ENCODE peak calls at places on chromosomes 4 and X, in five cellular contexts. J is mesenchymal stem cell, R is H1, V is H9, H is IMR-90. M is an unnamed sample. For H3K9me3, the result is how much of the 10 kb centered on the place peaks cover.

GRCh38 chrX:98065151-98065550 is 1181.4 kb downstream of the RPA4 start:
- DNase-seq in H (no peak), R (no peak), J (no peak), V (no peak), M (no peak)

GRCh38 chrX:141838016-141838415 is at the start of gene MAGEC3:
- DNase-seq in R (no peak), V (no peak), H (no peak), J (no peak), M (no peak)

GRCh38 chrX:1751781-1752180 is 136.9 kb downstream of the ASMT start:
- DNase-seq in H (no peak), J (no peak), V (no peak), R (no peak), M (no peak)

GRCh38 chr4:4753643-4754042 is 105.8 kb upstream of the MSX1 start:
- DNase-seq in R (no peak), H (no peak), V (no peak), J (no peak), M (no peak)

GRCh38 chr4:115145393-115146160 is 32.2 kb upstream of the NDST4 start:
- DNase-seq in V (no peak), J (no peak), R (no peak), H (no peak), M (no peak)

GRCh38 chr4:51942108-51942832 is 77.9 kb downstream of the LRRC66 start:
- DNase-seq in J (no peak), H (no peak), R (no peak), V (no peak), M (no peak)

GRCh38 chr4:144716778-144717177 is 70.8 kb downstream of the HHIP start:
- DNase-seq in J (no peak), R (no peak), H (peak), V (no peak), M (no peak)

GRCh38 chr4:119570401-119570800 is 58.2 kb downstream of the PDE5A start:
- DNase-seq in J (peak), R (no peak), V (no peak), H (peak), M (no peak)

GRCh38 chr4:125796138-125796537 is 481.4 kb downstream of the FAT4 start:
- DNase-seq in H (no peak), V (no peak), R (no peak), J (no peak), M (no peak)

GRCh38 chrX:34875204-34875603 is 67.4 kb upstream of the FAM47B start:
- DNase-seq in H (peak), J (peak), R (no peak), V (no peak), M (no peak)

GRCh38 chr4:127364397-127364796 is 268.4 kb upstream of the INTU start:
- DNase-seq in V (no peak), H (no peak), R (no peak), J (no peak), M (no peak)

GRCh38 chrX:40552768-40553167 is 28.0 kb upstream of the ATP6AP2 start:
- DNase-seq in R (no peak), J (peak), H (peak), V (no peak), M (no peak)

GRCh38 chr4:59925290-59925689 is 1274.8 kb upstream of the ADGRL3 start:
- DNase-seq in J (no peak), R (no peak), H (no peak), V (no peak), M (no peak)

GRCh38 chr4:71608674-71609062 is 175.2 kb downstream of the GC start:
- DNase-seq in R (no peak), V (no peak), J (no peak), H (no peak), M (no peak)

GRCh38 chr4:71607780-71608673 is 175.9 kb downstream of the GC start:
- DNase-seq in H (peak), V (no peak), J (peak), R (no peak), M (no peak)

GRCh38 chr4:71609159-71609558 is 174.7 kb downstream of the GC start:
- DNase-seq in R (no peak), V (no peak), H (no peak), J (no peak), M (no peak)

GRCh38 chr4:71607109-71607508 is 176.8 kb downstream of the GC start:
- DNase-seq in H (no peak), R (no peak), J (no peak), V (no peak), M (no peak)

DNA sequence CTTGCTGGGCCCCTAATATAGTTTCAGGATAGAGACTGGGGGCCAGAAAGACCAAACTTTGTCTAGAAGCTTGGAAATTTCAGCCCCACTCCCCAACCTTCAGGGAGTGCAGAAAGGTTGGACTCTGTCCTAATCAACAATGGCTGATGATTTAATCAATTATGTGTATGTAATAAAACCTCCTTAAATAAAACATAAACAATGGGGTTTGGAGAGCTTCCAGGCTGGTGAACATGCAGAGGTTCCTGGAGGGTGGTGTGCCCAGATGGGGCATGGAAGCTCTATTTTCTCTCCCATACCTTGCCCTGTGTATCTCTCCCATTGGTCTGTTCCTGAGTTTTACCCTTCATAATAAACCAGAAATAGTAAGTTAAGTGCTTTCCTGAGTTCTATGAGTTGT is 174.2 kb downstream of the GC start:
- DNase-seq in R (no peak), H (no peak), V (no peak), J (no peak), M (no peak)
- H2BK15ac ChIP-seq in R (no peak), H (no peak), V (no peak), J (no peak), M (no peak)

DNA sequence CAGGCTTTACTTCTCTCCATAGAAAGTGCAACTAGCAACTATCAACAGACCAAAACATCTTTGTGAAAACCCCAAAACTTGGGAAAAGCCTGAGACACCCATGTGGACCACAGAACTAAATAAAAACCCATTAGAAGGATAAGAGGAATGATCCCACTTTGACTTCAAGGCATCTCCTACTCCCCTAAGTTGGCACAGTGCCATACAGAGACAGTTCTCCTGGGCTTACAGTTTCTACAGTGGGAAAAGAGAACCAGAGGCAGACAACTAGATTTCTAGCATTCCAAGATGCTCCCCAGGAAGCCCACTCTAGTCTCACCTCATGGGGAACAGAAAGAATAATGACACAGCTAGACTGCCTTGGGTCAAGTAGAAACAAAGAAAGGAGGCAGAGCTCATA is 20.4 kb downstream of the TMLHE start:
- DNase-seq in R (no peak), J (peak), V (no peak), H (no peak), M (no peak)
- H3K9me3 ChIP-seq in R (under half), J (half or more), V (under half), H (under half), M (under half)

GRCh38 chr4:170580651-170581050 is 490.9 kb upstream of the AADAT start:
- DNase-seq in H (no peak), J (no peak), V (no peak), R (no peak), M (no peak)

GRCh38 chr4:170581322-170581721 is 491.6 kb upstream of the AADAT start:
- DNase-seq in J (no peak), V (peak), R (no peak), H (no peak), M (no peak)

DNA sequence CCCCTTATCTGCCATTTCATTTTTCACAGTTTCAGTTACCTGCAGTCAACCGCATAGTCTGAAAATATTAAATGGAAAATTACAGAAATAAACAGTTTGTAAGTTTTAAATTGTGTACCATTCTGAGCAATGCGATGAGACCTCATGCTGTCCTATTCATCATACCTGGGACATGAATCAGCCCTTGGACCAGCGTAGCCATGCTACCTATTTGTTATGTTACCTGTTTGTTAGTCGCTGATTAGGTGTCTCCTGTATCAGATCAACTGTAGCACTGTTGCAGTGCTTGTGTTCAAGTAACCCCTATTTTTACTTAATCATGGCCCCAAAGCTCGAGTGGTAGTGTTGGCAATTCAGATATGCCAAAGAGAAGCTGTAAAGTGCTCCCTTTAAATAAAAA is 492.2 kb upstream of the AADAT start:
- DNase-seq in J (no peak), R (no peak), H (no peak), V (no peak), M (no peak)
- H2BK15ac ChIP-seq in J (no peak), R (no peak), H (no peak), V (no peak), M (no peak)

GRCh38 chr4:107778784-107779530 is 45.8 kb upstream of the SGMS2 start:
- DNase-seq in J (no peak), V (no peak), H (no peak), R (no peak), M (no peak)

GRCh38 chr4:107774681-107775080 is 50.1 kb upstream of the SGMS2 start:
- DNase-seq in H (no peak), V (no peak), J (no peak), R (no peak), M (no peak)

GRCh38 chr4:107780665-107781064 is 44.1 kb upstream of the SGMS2 start:
- DNase-seq in R (no peak), V (no peak), H (no peak), J (no peak), M (peak)

DNA sequence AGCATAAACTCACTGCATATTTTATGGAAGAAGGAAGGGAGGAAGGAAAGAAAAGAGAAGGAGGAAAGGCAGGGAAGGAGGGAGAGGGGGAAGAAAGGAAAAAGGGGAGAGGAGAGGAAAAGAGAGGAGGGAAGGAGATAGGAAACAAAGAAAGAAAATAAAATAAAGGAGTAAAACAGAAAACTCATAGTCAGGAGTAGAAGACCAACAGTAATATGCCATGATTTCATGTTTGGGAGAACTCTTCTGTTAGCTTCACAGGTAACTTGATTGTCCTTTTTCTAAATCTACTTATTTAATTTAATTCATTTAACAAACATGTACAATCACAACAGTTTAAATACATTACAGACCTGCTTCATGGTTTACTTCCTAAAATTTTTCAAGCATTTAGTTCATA is 46.8 kb upstream of the SGMS2 start:
- DNase-seq in J (no peak), R (no peak), H (no peak), V (no peak), M (no peak)
- H3K9me3 ChIP-seq in J (under half), R (under half), H (under half), V (under half), M (under half)